ENCODE peak calls at places on chromosome 2, in four cellular contexts. H is HepG2, K is H1, B is GM12878. S is an unnamed sample.

GRCh38 chr2:60849165-60849564 is 32.2 kb upstream of the REL start:
- DNase-seq in H (no peak), K (no peak), B (no peak), S (no peak)

GRCh38 chr2:181743723-181744031 is 63.4 kb upstream of the NEUROD1 start:
- DNase-seq in H (no peak), K (no peak), B (no peak), S (no peak)

GRCh38 chr2:50401772-50402653 is 629.9 kb downstream of the NRXN1 start:
- DNase-seq in H (peak), K (peak), B (no peak), S (peak)

GRCh38 chr2:65232636-65233035 is 5.0 kb downstream of the ACTR2 start:
- DNase-seq in H (no peak), K (no peak), B (no peak), S (no peak)

GRCh38 chr2:139885921-139886498 is 1105.8 kb upstream of the NXPH2 start:
- DNase-seq in H (no peak), K (no peak), B (no peak), S (no peak)

GRCh38 chr2:28469304-28469703 is 26.6 kb upstream of the PLB1 start:
- DNase-seq in H (no peak), K (no peak), B (no peak), S (no peak)

GRCh38 chr2:235458839-235459273 is 35.0 kb upstream of the AGAP1 start:
- DNase-seq in H (peak), K (no peak), B (no peak), S (peak)

GRCh38 chr2:24209389-24210105 is 34.7 kb downstream of the FAM228A start:
- DNase-seq in H (no peak), K (no peak), B (no peak), S (no peak)

GRCh38 chr2:108612153-108612513 is 77.9 kb downstream of the LIMS1 start:
- DNase-seq in H (no peak), K (no peak), B (peak), S (no peak)

GRCh38 chr2:215664847-215665525 is 229.1 kb upstream of the FN1 start:
- DNase-seq in H (peak), K (no peak), B (peak), S (no peak)

GRCh38 chr2:29117636-29118303 is 2.6 kb downstream of the CLIP4 start:
- DNase-seq in H (peak), K (no peak), B (no peak), S (no peak)

GRCh38 chr2:229254206-229254605 is 16.9 kb downstream of the PID1 start:
- DNase-seq in H (no peak), K (no peak), B (no peak), S (no peak)

GRCh38 chr2:54249629-54250028 is 6.4 kb downstream of the TSPYL6 start:
- DNase-seq in H (no peak), K (no peak), B (no peak), S (no peak)

DNA sequence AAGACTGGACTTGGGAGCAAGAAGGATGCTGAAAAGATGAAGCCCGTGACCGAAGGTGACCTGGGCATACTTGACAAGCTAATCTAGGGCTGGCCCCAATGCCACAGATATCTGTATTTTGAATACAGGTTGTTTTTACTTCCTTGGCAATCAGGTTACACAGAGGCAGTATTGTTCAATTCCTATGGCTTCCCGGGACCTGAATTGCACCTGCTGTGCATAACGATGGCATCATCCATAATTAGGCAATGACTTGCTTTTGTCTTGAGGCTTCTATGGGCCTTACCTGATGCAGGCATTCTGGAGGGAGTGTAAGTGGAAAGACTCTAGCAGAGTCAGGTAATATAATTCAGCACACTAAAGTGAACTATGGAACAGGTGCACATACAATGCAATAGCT is 60.6 kb upstream of the CUL3 start:
- DNase-seq in H (no peak), K (no peak), B (no peak), S (no peak)
- TF ChIP-seq SUZ12 in H (no peak), K (no peak), B (no peak), S (no peak)

DNA sequence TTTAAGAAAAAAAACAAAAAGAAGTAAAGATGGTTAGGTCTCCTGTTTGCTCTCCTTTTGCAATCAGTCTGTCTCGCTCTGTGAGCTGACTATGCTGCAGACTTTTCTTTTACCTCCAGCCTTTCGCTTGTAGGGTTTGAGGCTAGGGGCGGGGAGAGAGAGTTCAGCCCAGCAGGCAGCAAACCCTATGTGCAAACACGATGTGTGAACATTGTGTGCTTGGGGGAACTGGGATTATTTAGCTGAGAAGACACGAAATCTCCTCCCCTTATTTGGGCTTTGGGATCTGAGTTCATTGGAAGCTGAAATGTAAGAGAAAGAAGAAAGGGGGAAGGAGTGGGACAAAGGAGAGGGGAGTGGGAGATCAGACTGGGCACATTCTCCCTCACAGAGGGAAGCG is 189.5 kb upstream of the TNP1 start:
- DNase-seq in H (no peak), K (no peak), B (no peak), S (no peak)
- TF ChIP-seq ZNF274 in H (no peak), K (no peak), B (no peak), S (no peak)

GRCh38 chr2:144131042-144131441 is 388.9 kb downstream of the ZEB2 start:
- DNase-seq in H (no peak), K (no peak), B (no peak), S (no peak)

GRCh38 chr2:144130551-144130950 is 389.4 kb downstream of the ZEB2 start:
- DNase-seq in H (no peak), K (no peak), B (no peak), S (no peak)

GRCh38 chr2:144136297-144136696 is 383.6 kb downstream of the ZEB2 start:
- DNase-seq in H (no peak), K (no peak), B (no peak), S (no peak)

GRCh38 chr2:144132357-144132756 is 387.6 kb downstream of the ZEB2 start:
- DNase-seq in H (no peak), K (no peak), B (no peak), S (no peak)

GRCh38 chr2:144133881-144134280 is 386.0 kb downstream of the ZEB2 start:
- DNase-seq in H (no peak), K (no peak), B (no peak), S (no peak)
- TF ChIP-seq SUZ12 in H (no peak), K (no peak), B (no peak), S (no peak)

GRCh38 chr2:113224647-113225046 is 50.9 kb downstream of the PSD4 start:
- DNase-seq in H (no peak), K (no peak), B (no peak), S (no peak)

GRCh38 chr2:113225505-113226259 is 51.9 kb downstream of the PSD4 start:
- DNase-seq in H (no peak), K (no peak), B (no peak), S (peak)

GRCh38 chr2:113226462-113226861 is 52.3 kb downstream of the PAX8 start:
- DNase-seq in H (no peak), K (no peak), B (no peak), S (no peak)

GRCh38 chr2:113220970-113221708 is 47.4 kb downstream of the PSD4 start:
- DNase-seq in H (no peak), K (no peak), B (no peak), S (no peak)

GRCh38 chr2:113223813-113224212 is 50.0 kb downstream of the PSD4 start:
- DNase-seq in H (no peak), K (no peak), B (no peak), S (no peak)
- TF ChIP-seq ZNF274 in H (no peak), K (no peak), B (no peak), S (no peak)

GRCh38 chr2:174681983-174682577 is 82.2 kb downstream of the CHRNA1 start:
- DNase-seq in H (no peak), K (peak), B (no peak), S (no peak)
- TF ChIP-seq SUZ12 in H (no peak), K (peak), B (no peak), S (no peak)

GRCh38 chr2:11919953-11920352 is 173.5 kb downstream of the LPIN1 start:
- DNase-seq in H (no peak), K (no peak), B (no peak), S (no peak)

GRCh38 chr2:11915650-11916049 is 169.2 kb downstream of the LPIN1 start:
- DNase-seq in H (no peak), K (no peak), B (no peak), S (no peak)

GRCh38 chr2:11912980-11913379 is 166.5 kb downstream of the LPIN1 start:
- DNase-seq in H (no peak), K (no peak), B (no peak), S (no peak)

GRCh38 chr2:11910971-11911370 is 164.5 kb downstream of the LPIN1 start:
- DNase-seq in H (no peak), K (no peak), B (no peak), S (no peak)

GRCh38 chr2:11914455-11914854 is 168.0 kb downstream of the LPIN1 start:
- DNase-seq in H (no peak), K (no peak), B (no peak), S (no peak)
- TF ChIP-seq ZNF274 in H (no peak), K (no peak), B (no peak), S (no peak)

DNA sequence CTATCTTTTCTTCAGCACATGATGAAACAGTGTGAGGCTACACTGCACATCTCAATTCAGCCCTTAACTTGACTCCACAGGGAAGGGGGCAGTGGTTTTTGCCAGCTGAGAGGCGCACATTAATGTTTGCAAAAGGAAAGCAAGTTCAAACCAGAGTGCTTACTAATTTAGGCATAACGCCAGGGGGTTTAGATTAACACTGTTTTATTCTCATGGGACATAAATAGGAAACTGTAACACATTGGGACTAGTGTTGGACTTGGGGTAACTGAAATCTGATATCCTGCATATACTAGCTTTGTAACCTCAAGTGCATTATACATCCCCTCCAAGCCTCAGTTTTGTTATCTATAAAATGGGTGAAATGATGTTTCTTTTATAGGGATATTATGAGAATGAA is 821.2 kb upstream of the ID2 start:
- DNase-seq in H (no peak), K (peak), B (no peak), S (no peak)
- TF ChIP-seq SUZ12 in H (no peak), K (no peak), B (no peak), S (no peak)

DNA sequence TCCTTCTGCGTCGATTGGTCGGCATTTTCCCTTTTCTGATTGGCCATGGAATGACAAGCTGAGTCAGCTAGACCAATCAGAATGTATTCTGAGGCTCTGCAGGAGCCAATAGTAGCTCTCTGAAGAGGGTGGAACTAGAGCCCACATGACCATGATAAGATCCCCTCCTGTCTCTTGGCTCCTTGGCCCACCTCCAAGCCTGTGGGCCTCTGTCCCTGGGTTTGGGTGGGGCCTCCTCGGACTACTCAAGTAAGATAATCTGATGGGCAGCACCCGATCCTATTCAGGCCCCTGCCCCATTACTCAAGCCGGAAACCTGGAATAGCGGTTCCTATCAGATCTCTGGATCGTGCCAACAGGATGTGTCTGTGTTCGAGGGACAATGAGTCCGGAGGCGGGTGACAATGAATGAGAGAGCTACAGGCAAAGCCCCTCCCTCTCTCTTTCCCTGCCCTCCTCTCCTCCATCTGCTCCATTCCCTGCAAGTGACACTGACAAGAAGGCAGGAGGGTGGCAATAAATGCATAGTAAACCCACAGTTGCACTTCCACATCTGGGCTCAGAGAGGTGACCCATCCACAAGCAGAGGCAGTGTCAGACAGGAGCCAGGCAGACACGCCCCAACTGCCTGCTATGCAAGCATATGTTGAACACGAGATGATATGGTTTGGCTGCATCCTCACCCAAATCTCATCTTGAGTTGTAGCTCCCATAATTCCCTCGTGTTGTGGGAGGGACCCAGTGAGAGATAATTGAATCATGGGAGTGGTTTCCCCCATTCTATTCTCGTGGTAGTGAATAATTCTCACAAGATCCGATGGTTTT is 114.7 kb downstream of the TNS1 start:
- DNase-seq in H (no peak), K (no peak), B (no peak), S (no peak)
- TF ChIP-seq ZNF274 in H (no peak), K (no peak), B (no peak), S (no peak)

S was measured in NT2/D1.